ENCODE peak calls at places on chromosomes 13 and 19, in seven cellular contexts. D is fibroblast of lung; B is T-helper 9 cell; H is PC-9; N is foreskin keratinocyte; C is activated CD8-positive, alpha-beta T cell treated with anti-CD3 and anti-CD28 coated beads, Interleukin-2, amount 10 ng/mL, durations not matched to agents 7 days and 5 days; Z is stimulated activated CD8-positive, alpha-beta memory T cell treated with anti-CD3 and anti-CD28 coated beads, Interleukin-7, amount 100 ng/mL, for 4 hours. M is an unnamed sample.
A peak's percentile ranks its signal among the peaks of the same experiment; 100 is the strongest.

GRCh38 chr19:1747285-1748114 is 5.8 kb upstream of the ONECUT3 start:
- DNase-seq in H (peak; percentile 97), B (no peak), D (peak; percentile 55), C (peak; percentile 59), Z (peak; percentile 50), N (peak; percentile 98), M (peak; percentile 95)

GRCh38 chr19:7497292-7497691 is 8.5 kb upstream of the PEX11G start:
- DNase-seq in D (no peak), C (no peak), N (no peak), H (no peak), Z (no peak), B (no peak), M (no peak)

GRCh38 chr13:90585392-90585791 is 762.1 kb upstream of the MIR17HG start:
- DNase-seq in H (no peak), D (no peak), B (no peak), N (no peak), Z (no peak), C (no peak), M (no peak)

GRCh38 chr13:27960362-27961226 is 8.5 kb downstream of the CDX2 start:
- DNase-seq in D (peak; percentile 13), C (peak; percentile 56), H (peak; percentile 52), N (no peak), B (no peak), Z (no peak), M (peak; percentile 87)

GRCh38 chr13:60969659-60970058 is 446.0 kb downstream of the PCDH20 start:
- DNase-seq in B (no peak), C (no peak), H (no peak), N (no peak), Z (no peak), D (no peak), M (no peak)

GRCh38 chr13:29459818-29460335 is 135.6 kb downstream of the SLC7A1 start:
- DNase-seq in D (no peak), C (no peak), H (no peak), N (peak; percentile 77), B (no peak), Z (no peak), M (no peak)

GRCh38 chr13:28558126-28558525 is 63.2 kb upstream of the FLT1 start:
- DNase-seq in H (no peak), B (no peak), N (no peak), Z (no peak), C (no peak), D (peak; percentile 88), M (no peak)

GRCh38 chr13:44703371-44703770 is 127.2 kb upstream of the TSC22D1 start:
- DNase-seq in D (peak; percentile 43), C (no peak), H (no peak), N (peak; percentile 49), B (no peak), Z (no peak), M (no peak)

GRCh38 chr13:48233886-48234488 is 981 bp downstream of the ITM2B start:
- DNase-seq in N (peak; percentile 39), D (peak; percentile 75), Z (no peak), B (no peak), H (no peak), C (no peak), M (peak; percentile 55)

GRCh38 chr19:29260477-29261317 is 47.7 kb upstream of the UQCRFS1 start:
- DNase-seq in Z (no peak), B (no peak), D (no peak), C (peak; percentile 58), N (no peak), H (no peak), M (peak; percentile 13)

GRCh38 chr19:3626473-3627350 is at the start of gene CACTIN:
- DNase-seq in H (peak; percentile 90), Z (peak; percentile 97), C (peak; percentile 99), B (peak; percentile 98), D (peak; percentile 98), N (peak; percentile 94), M (peak; percentile 99)

M was measured in LoVo.